ENCODE peak calls at places on chromosomes 2 and 18, in eight cellular contexts. U is ascending aorta; H is K562; R is body of pancreas; K is left ventricle myocardium inferior; I is transverse colon; B is naive thymus-derived CD4-positive, alpha-beta T cell; C is fibroblast of lung. J is an unnamed sample. For H3K4me1 and H3K36me3, the result is how much of the 10 kb centered on the place peaks cover.

GRCh38 chr2:217463402-217464075 is 539.3 kb downstream of the TNS1 start:
- DNase-seq in C (no peak), H (no peak), B (no peak), R (no peak), I (no peak), K (no peak), U (no peak), J (no peak)

GRCh38 chr18:79603321-79604204 is 76.0 kb upstream of the CTDP1 start:
- DNase-seq in R (no peak), U (no peak), C (no peak), I (peak), B (no peak), H (no peak), K (peak), J (no peak)

GRCh38 chr2:135311268-135311667 is 219.8 kb downstream of the ZRANB3 start:
- DNase-seq in H (peak), I (no peak), C (no peak), K (no peak), R (no peak), U (no peak), B (no peak), J (no peak)

GRCh38 chr2:173239644-173240043 is 115.0 kb upstream of the CDCA7 start:
- DNase-seq in C (no peak), U (no peak), K (no peak), I (no peak), B (no peak), H (no peak), R (no peak), J (no peak)

GRCh38 chr2:58521803-58522602 is 280.9 kb upstream of the FANCL start:
- DNase-seq in U (no peak), R (no peak), K (no peak), B (no peak), H (no peak), I (no peak), C (peak), J (no peak)

GRCh38 chr2:175877845-175878563 is 124.1 kb downstream of the LNPK start:
- DNase-seq in K (no peak), C (peak), U (no peak), B (no peak), R (no peak), H (no peak), I (no peak), J (no peak)

GRCh38 chr18:32771871-32772499 is 838 bp downstream of the KLHL14 start:
- DNase-seq in B (no peak), H (no peak), K (no peak), I (no peak), C (no peak), U (peak), R (peak), J (no peak)

GRCh38 chr2:233803994-233804393 is 25.9 kb downstream of the MROH2A start:
- DNase-seq in I (no peak), R (no peak), K (no peak), H (no peak), C (no peak), U (peak), B (no peak), J (no peak)

GRCh38 chr2:221254281-221254680 is 317.8 kb downstream of the EPHA4 start:
- DNase-seq in C (peak), H (no peak), B (no peak), I (no peak), U (no peak), K (no peak), R (no peak), J (peak)

GRCh38 chr18:42183746-42184145 is 228.7 kb downstream of the PIK3C3 start:
- DNase-seq in B (no peak), I (no peak), K (no peak), R (no peak), U (no peak), H (no peak), C (peak), J (no peak)

GRCh38 chr2:86140969-86141392 is 34.9 kb downstream of the PTCD3 start:
- DNase-seq in K (no peak), I (no peak), B (no peak), R (no peak), C (no peak), H (no peak), U (no peak), J (no peak)

GRCh38 chr2:66447676-66448075 is 12.8 kb downstream of the MEIS1 start:
- DNase-seq in U (no peak), R (no peak), C (no peak), K (no peak), B (no peak), I (no peak), H (no peak), J (no peak)

GRCh38 chr2:224442092-224442999 is 40.4 kb upstream of the FAM124B start:
- DNase-seq in C (peak), H (no peak), U (no peak), I (peak), R (peak), B (no peak), K (no peak), J (no peak)

GRCh38 chr2:11391941-11392266 is 47.5 kb upstream of the ROCK2 start:
- DNase-seq in K (no peak), H (no peak), C (no peak), R (no peak), I (no peak), B (no peak), U (no peak), J (no peak)

GRCh38 chr2:26612522-26613240 is 28.5 kb downstream of the CIB4 start:
- DNase-seq in H (no peak), R (peak), B (no peak), C (no peak), K (peak), I (peak), U (no peak), J (no peak)

GRCh38 chr2:214960677-214961076 is 151.2 kb upstream of the BARD1 start:
- DNase-seq in C (no peak), R (no peak), I (no peak), H (no peak), U (no peak), B (no peak), K (no peak), J (no peak)

GRCh38 chr2:208546860-208547650 is 140.5 kb downstream of the PTH2R start:
- DNase-seq in K (no peak), H (no peak), C (no peak), U (no peak), R (no peak), I (no peak), B (no peak), J (no peak)

GRCh38 chr2:105291981-105292380 is 37.6 kb downstream of the TGFBRAP1 start:
- DNase-seq in C (peak), U (no peak), K (no peak), B (no peak), R (no peak), H (no peak), I (no peak), J (no peak)
- H3K4me1 ChIP-seq in C (under half), U (under half), K (under half), B (under half), R (under half), H (under half), I (under half), J (under half)

GRCh38 chr2:235048549-235048948 is 96.7 kb downstream of the SH3BP4 start:
- DNase-seq in H (no peak), R (peak), B (no peak), U (peak), C (no peak), I (no peak), K (no peak), J (no peak)
- H3K36me3 ChIP-seq in H (under half), R (under half), B (under half), U (under half), C (under half), I (under half), K (under half), J (under half)

DNA sequence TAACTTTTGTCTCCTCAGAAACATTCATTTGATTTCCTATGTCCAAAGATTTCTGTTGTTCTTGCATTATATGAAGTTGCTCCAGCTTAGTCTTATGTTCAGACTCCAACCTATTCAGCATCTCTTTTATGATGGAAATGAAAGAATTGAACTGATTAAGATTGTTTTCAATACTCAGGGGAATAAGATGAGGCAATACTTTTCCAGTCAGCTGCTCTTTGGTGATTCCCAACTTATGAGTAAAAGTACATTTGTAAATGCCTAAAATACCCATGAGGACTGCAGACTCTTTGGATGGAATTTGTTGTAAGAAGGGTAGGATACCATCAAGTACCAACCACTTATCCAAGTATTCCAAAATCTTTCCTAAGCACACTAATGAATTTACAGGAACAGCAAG is 39.8 kb downstream of the TRAK2 start:
- DNase-seq in B (no peak), C (no peak), R (no peak), H (no peak), K (no peak), I (no peak), U (no peak), J (no peak)
- H3K4me1 ChIP-seq in B (under half), C (under half), R (under half), H (under half), K (half or more), I (under half), U (half or more), J (under half)

GRCh38 chr2:228037915-228038314 is 143.6 kb downstream of the SPHKAP start:
- DNase-seq in U (no peak), B (no peak), C (no peak), H (no peak), K (no peak), I (no peak), R (no peak), J (no peak)

GRCh38 chr2:228040995-228041394 is 140.5 kb downstream of the SPHKAP start:
- DNase-seq in H (no peak), K (no peak), I (no peak), B (no peak), U (no peak), R (no peak), C (no peak), J (no peak)

DNA sequence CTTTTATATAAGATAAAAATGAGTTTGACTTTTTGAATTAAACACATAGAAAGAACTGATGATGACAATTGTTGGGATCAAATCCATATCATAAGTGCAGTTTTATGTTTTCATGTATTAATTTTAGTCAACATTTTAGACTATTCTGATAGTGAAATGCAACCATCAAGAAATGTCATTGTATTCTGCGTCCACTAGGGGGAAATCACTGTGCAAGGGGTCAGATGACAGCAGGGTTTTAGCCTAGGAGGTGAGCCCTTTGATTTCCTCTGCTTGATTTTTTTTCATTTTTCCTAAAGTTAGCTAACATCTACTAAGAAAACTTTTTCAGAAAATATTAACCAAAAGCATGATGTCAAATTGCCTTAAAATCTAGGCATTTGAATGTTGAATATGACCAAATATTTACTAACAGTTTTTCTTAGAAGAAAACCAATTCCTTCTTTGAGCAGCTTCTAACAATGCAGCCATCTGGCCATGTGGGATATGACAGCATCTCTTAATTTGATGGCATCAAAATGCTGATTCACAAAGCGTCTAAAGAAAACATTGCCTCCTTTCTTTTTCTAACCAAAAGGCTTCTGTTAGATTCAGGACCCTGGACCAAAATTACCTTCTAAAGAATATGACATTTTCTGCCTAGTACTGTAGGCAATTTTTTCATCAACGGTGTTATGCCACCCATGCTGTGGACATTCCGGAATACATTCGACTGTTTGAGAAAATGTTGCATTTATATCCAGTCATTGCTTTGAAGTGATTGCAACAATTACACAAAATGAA is 141.5 kb downstream of the SPHKAP start:
- DNase-seq in R (peak), C (no peak), U (no peak), B (no peak), I (no peak), H (peak), K (no peak), J (peak)
- H3K36me3 ChIP-seq in R (under half), C (under half), U (under half), B (under half), I (under half), H (under half), K (under half), J (under half)